ENCODE peak calls at places on chromosomes 1 and 21, in five cellular contexts. Z is DMS153; M is activated CD8-positive, alpha-beta memory T cell treated with anti-CD3 and anti-CD28 coated beads for 48 hours; T is mucosa of descending colon; A is SJSA1. U is an unnamed sample.

GRCh38 chr1:163442214-163442765 is 120.5 kb downstream of the NUF2 start:
- DNase-seq in M (no peak), Z (no peak), T (no peak), A (no peak), U (no peak)

GRCh38 chr1:220217383-220217988 is 54.8 kb downstream of the RAB3GAP2 start:
- DNase-seq in A (no peak), T (no peak), Z (no peak), M (no peak), U (peak; percentile 4)

GRCh38 chr1:205456868-205457724 is 1.3 kb upstream of the BLACAT1 start:
- DNase-seq in T (peak; percentile 46), A (no peak), M (no peak), Z (peak; percentile 83), U (no peak)

GRCh38 chr1:234139966-234140365 is 233.3 kb upstream of the COA6 start:
- DNase-seq in Z (no peak), M (no peak), T (no peak), A (peak; percentile 34), U (no peak)

GRCh38 chr1:58660105-58660504 is 39.8 kb downstream of the MYSM1 start:
- DNase-seq in M (no peak), A (no peak), Z (no peak), T (no peak), U (no peak)

GRCh38 chr1:68049941-68050878 is at the start of gene DIRAS3:
- DNase-seq in Z (no peak), T (no peak), M (no peak), A (peak; percentile 11), U (peak; percentile 46)

GRCh38 chr21:25732091-25732760 is 2.5 kb downstream of the ATP5PF start:
- DNase-seq in A (no peak), Z (no peak), M (no peak), T (no peak), U (no peak)

GRCh38 chr1:59230622-59231021 is 66.3 kb upstream of the FGGY start:
- DNase-seq in Z (no peak), M (no peak), A (no peak), T (no peak), U (no peak)